ENCODE peak calls at places on chromosomes 5 and 9, in four cellular contexts. T is PC-3, D is testis, A is SJSA1. V is an unnamed sample. For H3K9me3, the result is how much of the 10 kb centered on the place peaks cover.

GRCh38 chr9:36788534-36788933 is 215.8 kb downstream of the MELK start:
- DNase-seq in T (no peak), D (no peak), A (no peak), V (no peak)

GRCh38 chr5:171747061-171747859 is 38.4 kb upstream of the SMIM23 start:
- DNase-seq in T (no peak), D (no peak), A (no peak), V (no peak)

GRCh38 chr5:109844148-109844547 is 154.4 kb downstream of the MAN2A1 start:
- DNase-seq in T (peak), D (no peak), A (no peak), V (no peak)

GRCh38 chr9:16207161-16207560 is 654.3 kb downstream of the CCDC171 start:
- DNase-seq in T (no peak), D (peak), A (no peak), V (no peak)

GRCh38 chr9:136913701-136914438 is 27.6 kb downstream of the TRAF2 start:
- DNase-seq in T (no peak), D (no peak), A (no peak), V (no peak)

GRCh38 chr5:95884021-95884333 is 61.5 kb upstream of the GLRX start:
- DNase-seq in T (peak), D (no peak), A (peak), V (no peak)

GRCh38 chr5:115246361-115246991 is 16.2 kb downstream of the PGGT1B start:
- DNase-seq in T (peak), D (no peak), A (peak), V (no peak)

GRCh38 chr5:95872333-95873268 is 50.1 kb upstream of the GLRX start:
- DNase-seq in T (no peak), D (no peak), A (no peak), V (no peak)

GRCh38 chr9:123871781-123872180 is 58.1 kb downstream of the DENND1A start:
- DNase-seq in T (no peak), D (no peak), A (no peak), V (no peak)

GRCh38 chr9:68951879-68952659 is 61.8 kb downstream of the PRKACG start:
- DNase-seq in T (no peak), D (no peak), A (no peak), V (no peak)

GRCh38 chr9:121285835-121286687 is 18.1 kb downstream of the GSN start:
- DNase-seq in T (no peak), D (peak), A (peak), V (peak)

GRCh38 chr9:22079873-22080341 is 70.8 kb upstream of the CDKN2B start:
- DNase-seq in T (no peak), D (peak), A (no peak), V (no peak)

GRCh38 chr5:148932355-148932935 is 106.0 kb downstream of the ADRB2 start:
- DNase-seq in T (no peak), D (no peak), A (no peak), V (no peak)

GRCh38 chr5:108381034-108381954 is 604 bp downstream of the FBXL17 start:
- DNase-seq in T (peak), D (peak), A (peak), V (peak)

GRCh38 chr5:73437126-73438047 is 11.2 kb downstream of the FOXD1 start:
- DNase-seq in T (peak), D (no peak), A (peak), V (no peak)

GRCh38 chr5:173781826-173782670 is 106.1 kb upstream of the CPEB4 start:
- DNase-seq in T (peak), D (peak), A (peak), V (no peak)

GRCh38 chr9:129333961-129334743 is 156.1 kb upstream of the IER5L start:
- DNase-seq in T (peak), D (peak), A (peak), V (peak)

GRCh38 chr9:78813602-78814180 is 516.8 kb downstream of the PSAT1 start:
- DNase-seq in T (no peak), D (no peak), A (no peak), V (no peak)

GRCh38 chr5:56148453-56148971 is 84.6 kb downstream of the ANKRD55 start:
- DNase-seq in T (no peak), D (no peak), A (no peak), V (peak)

GRCh38 chr5:135724475-135725065 is 109.9 kb upstream of the SLC25A48 start:
- DNase-seq in T (no peak), D (peak), A (no peak), V (no peak)

GRCh38 chr5:170757182-170757601 is 26.3 kb upstream of the GABRP start:
- DNase-seq in T (peak), D (no peak), A (peak), V (no peak)

GRCh38 chr5:149301744-149302380 is 30.2 kb downstream of the AFAP1L1 start:
- DNase-seq in T (no peak), D (no peak), A (no peak), V (no peak)

GRCh38 chr5:75610201-75610600 is 1.1 kb upstream of the ANKDD1B start:
- DNase-seq in T (peak), D (no peak), A (no peak), V (no peak)

GRCh38 chr5:65969539-65970393 is 43.4 kb downstream of the ERBIN start:
- DNase-seq in T (no peak), D (no peak), A (no peak), V (no peak)

GRCh38 chr9:112925058-112925641 is 34.5 kb upstream of the SLC46A2 start:
- DNase-seq in T (peak), D (peak), A (no peak), V (peak)

GRCh38 chr5:159179556-159180305 is 29.6 kb downstream of the RNF145 start:
- DNase-seq in T (peak), D (no peak), A (peak), V (no peak)

GRCh38 chr5:1967716-1968115 is 85.0 kb upstream of the IRX4 start:
- DNase-seq in T (no peak), D (no peak), A (no peak), V (no peak)

GRCh38 chr5:107618233-107618632 is 52.5 kb downstream of the EFNA5 start:
- DNase-seq in T (no peak), D (no peak), A (no peak), V (no peak)

GRCh38 chr5:125263346-125263745 is 516.9 kb upstream of the ZNF608 start:
- DNase-seq in T (no peak), D (no peak), A (no peak), V (no peak)

GRCh38 chr9:129547869-129548570 is 72.9 kb downstream of the C9orf50 start:
- DNase-seq in T (no peak), D (no peak), A (no peak), V (no peak)

GRCh38 chr9:85553475-85553874 is 188.3 kb downstream of the AGTPBP1 start:
- DNase-seq in T (no peak), D (no peak), A (no peak), V (no peak)

GRCh38 chr9:85554349-85554748 is 187.4 kb downstream of the AGTPBP1 start:
- DNase-seq in T (no peak), D (no peak), A (no peak), V (no peak)
- H3K4me3 ChIP-seq in T (no peak), D (no peak), A (no peak), V (no peak)

GRCh38 chr9:12289711-12290110 is 403.5 kb upstream of the TYRP1 start:
- DNase-seq in T (no peak), D (no peak), A (no peak), V (no peak)
- H3K9me3 ChIP-seq in T (under half), D (under half), A (under half), V (under half)

GRCh38 chr5:153884266-153884957 is 154.3 kb downstream of the FAM114A2 start:
- DNase-seq in T (no peak), D (no peak), A (peak), V (no peak)
- H3K27ac ChIP-seq in T (no peak), D (no peak), A (peak), V (no peak)

GRCh38 chr9:92686954-92687353 is 17.0 kb upstream of the IPPK start:
- DNase-seq in T (peak), D (no peak), A (no peak), V (no peak)

GRCh38 chr9:92679413-92680165 is 9.7 kb upstream of the IPPK start:
- DNase-seq in T (no peak), D (no peak), A (no peak), V (no peak)

GRCh38 chr9:92682269-92682668 is 12.3 kb upstream of the IPPK start:
- DNase-seq in T (no peak), D (no peak), A (no peak), V (no peak)

GRCh38 chr9:92680166-92681119 is 10.5 kb upstream of the IPPK start:
- DNase-seq in T (no peak), D (no peak), A (no peak), V (no peak)

GRCh38 chr9:92685022-92685421 is 15.1 kb upstream of the IPPK start:
- DNase-seq in T (no peak), D (no peak), A (no peak), V (no peak)
- H3K4me3 ChIP-seq in T (no peak), D (no peak), A (no peak), V (no peak)

GRCh38 chr5:52807723-52808122 is 20.0 kb downstream of the ITGA1 start:
- DNase-seq in T (no peak), D (no peak), A (no peak), V (no peak)

GRCh38 chr5:52808316-52808901 is 20.7 kb downstream of the ITGA1 start:
- DNase-seq in T (no peak), D (no peak), A (peak), V (no peak)

GRCh38 chr5:52809884-52810283 is 22.2 kb downstream of the ITGA1 start:
- DNase-seq in T (peak), D (no peak), A (peak), V (no peak)

GRCh38 chr5:52810426-52810825 is 22.7 kb downstream of the ITGA1 start:
- DNase-seq in T (no peak), D (no peak), A (no peak), V (no peak)

DNA sequence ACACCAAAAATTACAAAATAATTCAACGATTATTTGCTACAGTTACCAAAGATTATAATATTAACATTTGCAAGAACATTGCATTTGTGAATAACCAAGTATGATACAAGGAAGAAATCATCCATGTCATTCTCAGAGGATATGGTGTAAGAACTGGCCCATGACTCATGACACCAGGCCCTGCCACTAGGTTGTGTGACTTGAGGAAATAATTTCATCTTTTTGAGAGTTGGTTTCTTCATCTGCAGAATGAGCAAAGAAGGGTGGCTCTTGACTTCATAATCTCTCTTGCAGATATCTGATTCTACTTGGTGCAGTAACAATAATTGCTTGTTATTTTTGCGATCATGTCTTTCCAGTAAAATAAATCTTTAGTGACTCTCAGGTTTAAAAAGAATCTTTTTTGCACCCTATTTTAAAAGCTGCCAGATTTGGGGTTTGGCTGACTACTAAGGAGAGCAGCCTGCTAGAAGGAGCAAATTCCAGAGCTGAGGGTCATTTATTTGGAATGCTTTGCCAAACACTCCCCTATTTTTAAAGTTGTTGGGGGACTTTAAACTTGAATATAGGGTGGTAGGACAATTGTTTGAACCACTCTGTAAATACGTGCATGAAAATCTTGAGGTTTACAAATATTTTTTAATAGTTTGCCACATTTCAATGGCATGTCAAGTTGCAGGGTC is 23.5 kb downstream of the ITGA1 start:
- DNase-seq in T (peak), D (no peak), A (peak), V (no peak)
- H3K9me3 ChIP-seq in T (under half), D (under half), A (under half), V (under half)

V was measured in WERI-Rb-1.